ENCODE peak calls at places on chromosome 3, in four cellular contexts. N is ELF-1, C is ureter, E is K562. K is an unnamed sample.

GRCh38 chr3:106114220-106114619 is 245.4 kb upstream of the CBLB start:
- DNase-seq in N (no peak), C (no peak), E (no peak), K (no peak)

GRCh38 chr3:11600501-11601282 is 43.0 kb downstream of the VGLL4 start:
- DNase-seq in N (peak; percentile 98), C (peak; percentile 70), E (no peak), K (peak; percentile 86)

GRCh38 chr3:105401254-105401653 is 34.5 kb downstream of the ALCAM start:
- DNase-seq in N (no peak), C (no peak), E (no peak), K (no peak)

GRCh38 chr3:168085491-168086119 is 10.1 kb downstream of the GOLIM4 start:
- DNase-seq in N (no peak), C (no peak), E (peak; percentile 33), K (no peak)

GRCh38 chr3:50588759-50589433 is 19.6 kb downstream of the HEMK1 start:
- DNase-seq in N (no peak), C (no peak), E (peak; percentile 57), K (no peak)

GRCh38 chr3:184562875-184563568 is 1.4 kb downstream of the EPHB3 start:
- DNase-seq in N (no peak), C (no peak), E (no peak), K (peak; percentile 61)

GRCh38 chr3:46913644-46914043 is 36.1 kb downstream of the PTH1R start:
- DNase-seq in N (no peak), C (no peak), E (peak; percentile 20), K (no peak)

GRCh38 chr3:31364711-31365110 is 168.0 kb upstream of the STT3B start:
- DNase-seq in N (no peak), C (no peak), E (peak; percentile 23), K (no peak)

GRCh38 chr3:111070772-111071256 is 802 bp upstream of the NECTIN3 start:
- DNase-seq in N (no peak), C (no peak), E (no peak), K (no peak)

GRCh38 chr3:5840091-5840490 is 652.6 kb downstream of the EDEM1 start:
- DNase-seq in N (no peak), C (no peak), E (no peak), K (no peak)

GRCh38 chr3:64123931-64124330 is 100.6 kb upstream of the PSMD6 start:
- DNase-seq in N (no peak), C (no peak), E (no peak), K (no peak)

GRCh38 chr3:17290894-17291293 is 406.1 kb downstream of the PLCL2 start:
- DNase-seq in N (no peak), C (no peak), E (no peak), K (no peak)

GRCh38 chr3:112199622-112200316 is 66.7 kb upstream of the GCSAM start:
- DNase-seq in N (no peak), C (no peak), E (no peak), K (no peak)

GRCh38 chr3:73469331-73469730 is 155.4 kb downstream of the PDZRN3 start:
- DNase-seq in N (no peak), C (no peak), E (no peak), K (no peak)

GRCh38 chr3:188240189-188240981 is 86.4 kb downstream of the LPP start:
- DNase-seq in N (no peak), C (no peak), E (no peak), K (peak; percentile 17)

GRCh38 chr3:178618197-178618596 is 82.0 kb downstream of the KCNMB2 start:
- DNase-seq in N (no peak), C (no peak), E (peak; percentile 2), K (no peak)

GRCh38 chr3:57709559-57709958 is 16.7 kb upstream of the DENND6A start:
- DNase-seq in N (no peak), C (no peak), E (no peak), K (no peak)

GRCh38 chr3:59502806-59503205 is 453.0 kb upstream of the CFAP20DC start:
- DNase-seq in N (no peak), C (no peak), E (no peak), K (no peak)

GRCh38 chr3:46690798-46691197 is 2.7 kb downstream of the ALS2CL start:
- DNase-seq in N (peak; percentile 38), C (peak; percentile 72), E (no peak), K (no peak)

GRCh38 chr3:187769771-187770170 is 24.5 kb upstream of the BCL6 start:
- DNase-seq in N (no peak), C (no peak), E (no peak), K (no peak)

GRCh38 chr3:130849111-130849552 is 44.8 kb upstream of the ATP2C1 start:
- DNase-seq in N (no peak), C (no peak), E (peak; percentile 59), K (no peak)

GRCh38 chr3:122609798-122610559 is 32.5 kb downstream of the PARP15 start:
- DNase-seq in N (no peak), C (no peak), E (no peak), K (no peak)

GRCh38 chr3:179981646-179982045 is 55.1 kb downstream of the PEX5L start:
- DNase-seq in N (no peak), C (no peak), E (no peak), K (no peak)

GRCh38 chr3:62403765-62404164 is 30.4 kb upstream of the FEZF2 start:
- DNase-seq in N (no peak), C (no peak), E (no peak), K (no peak)

GRCh38 chr3:126936853-126937395 is 46.0 kb upstream of the PLXNA1 start:
- DNase-seq in N (no peak), C (no peak), E (no peak), K (no peak)

GRCh38 chr3:32712506-32713055 is 27.6 kb downstream of the CNOT10 start:
- DNase-seq in N (no peak), C (no peak), E (no peak), K (no peak)

GRCh38 chr3:196431193-196432136 is 762 bp downstream of the UBXN7 start:
- DNase-seq in N (peak; percentile 31), C (no peak), E (peak; percentile 57), K (peak; percentile 32)

GRCh38 chr3:29764059-29764458 is 483.2 kb downstream of the RBMS3 start:
- DNase-seq in N (no peak), C (no peak), E (no peak), K (no peak)

GRCh38 chr3:189813652-189814245 is 182.6 kb downstream of the TP63 start:
- DNase-seq in N (no peak), C (no peak), E (no peak), K (peak; percentile 17)

GRCh38 chr3:11641683-11642407 is 1.9 kb downstream of the VGLL4 start:
- DNase-seq in N (peak; percentile 39), C (no peak), E (peak; percentile 36), K (peak; percentile 45)

GRCh38 chr3:9828801-9829755 is 14.7 kb downstream of the RPUSD3 start:
- DNase-seq in N (no peak), C (no peak), E (no peak), K (no peak)

GRCh38 chr3:124456506-124456905 is 273.7 kb upstream of the UMPS start:
- DNase-seq in N (no peak), C (no peak), E (peak; percentile 6), K (no peak)

GRCh38 chr3:55417211-55417610 is 69.9 kb downstream of the WNT5A start:
- DNase-seq in N (no peak), C (no peak), E (no peak), K (no peak)

K was measured in neural progenitor cell.